ENCODE peak calls at places on chromosomes 3 and 15, in ten cellular contexts. N, L, I, S, K, H, C, R, M and V are unnamed samples.

GRCh38 chr3:127800508-127800907 is 21.8 kb downstream of the MGLL start:
- DNase-seq in H (no peak), L (no peak), K (no peak), S (no peak), I (no peak), N (no peak), R (no peak), C (no peak), M (no peak), V (no peak)

GRCh38 chr15:35170216-35170615 is 85.1 kb upstream of the NANOGP8 start:
- DNase-seq in I (no peak), R (no peak), H (no peak), S (peak), M (no peak), N (no peak), C (no peak), K (no peak), L (no peak), V (no peak)

GRCh38 chr3:184562146-184562861 is 719 bp downstream of the EPHB3 start:
- DNase-seq in C (no peak), N (no peak), L (no peak), K (no peak), I (no peak), M (no peak), R (no peak), H (no peak), S (no peak), V (no peak)

GRCh38 chr3:38222032-38222634 is 43.5 kb upstream of the SLC22A13 start:
- DNase-seq in N (no peak), K (no peak), M (no peak), S (no peak), L (no peak), H (no peak), C (no peak), I (no peak), R (no peak), V (no peak)

GRCh38 chr15:40525855-40526254 is 39.0 kb downstream of the CCDC32 start:
- DNase-seq in N (no peak), I (no peak), L (no peak), S (no peak), H (no peak), K (no peak), R (no peak), M (no peak), C (no peak), V (no peak)

GRCh38 chr3:13282986-13283876 is 136.9 kb downstream of the NUP210 start:
- DNase-seq in C (peak), M (no peak), H (no peak), S (no peak), L (peak), K (no peak), I (peak), N (no peak), R (peak), V (no peak)

GRCh38 chr3:107412376-107412775 is 35.1 kb downstream of the CCDC54 start:
- DNase-seq in S (no peak), C (no peak), M (no peak), L (no peak), R (no peak), K (no peak), H (no peak), N (no peak), I (no peak), V (no peak)

GRCh38 chr15:29138260-29138659 is 131.4 kb downstream of the NSMCE3 start:
- DNase-seq in C (no peak), M (no peak), N (no peak), L (no peak), K (no peak), S (no peak), R (no peak), I (no peak), H (no peak), V (no peak)

GRCh38 chr3:106333911-106334618 is 465.3 kb upstream of the CBLB start:
- DNase-seq in H (no peak), K (no peak), C (no peak), I (no peak), L (peak), S (peak), R (no peak), M (peak), N (no peak), V (no peak)

GRCh38 chr3:120420855-120421570 is 29.8 kb downstream of the FSTL1 start:
- DNase-seq in L (no peak), I (no peak), N (no peak), M (no peak), K (no peak), H (no peak), S (no peak), C (no peak), R (peak), V (no peak)

GRCh38 chr3:121786485-121786884 is 36.9 kb upstream of the GOLGB1 start:
- DNase-seq in L (no peak), C (no peak), S (peak), M (no peak), R (no peak), I (no peak), H (no peak), N (no peak), K (no peak), V (no peak)

GRCh38 chr3:130395916-130396315 is 50.4 kb downstream of the COL6A5 start:
- DNase-seq in C (peak), M (no peak), N (no peak), I (no peak), K (no peak), S (peak), H (no peak), L (peak), R (peak), V (no peak)

GRCh38 chr3:127589600-127590281 is 792 bp downstream of the TPRA1 start:
- DNase-seq in S (no peak), H (no peak), M (no peak), K (no peak), R (peak), C (no peak), N (no peak), L (peak), I (peak), V (peak)

GRCh38 chr3:16309558-16309957 is 44.5 kb downstream of the OXNAD1 start:
- DNase-seq in L (peak), M (peak), S (no peak), K (no peak), N (no peak), H (no peak), R (no peak), C (no peak), I (no peak), V (peak)

GRCh38 chr3:128412180-128413002 is 54.3 kb downstream of the DNAJB8 start:
- DNase-seq in S (no peak), H (no peak), C (no peak), N (no peak), M (no peak), L (no peak), I (no peak), K (no peak), R (no peak), V (no peak)

GRCh38 chr3:112646623-112647022 is 5.7 kb upstream of the CCDC80 start:
- DNase-seq in M (no peak), H (no peak), C (peak), I (no peak), L (no peak), S (no peak), N (no peak), K (no peak), R (no peak), V (no peak)

GRCh38 chr3:130748981-130749380 is 2.4 kb upstream of the PIK3R4 start:
- DNase-seq in R (no peak), C (no peak), H (no peak), L (no peak), K (no peak), S (no peak), M (no peak), I (no peak), N (no peak), V (no peak)

GRCh38 chr3:31157028-31157694 is 262.7 kb upstream of the GADL1 start:
- DNase-seq in M (no peak), I (no peak), K (no peak), S (no peak), N (no peak), L (no peak), C (no peak), H (no peak), R (no peak), V (no peak)

GRCh38 chr3:58249358-58250092 is 11.9 kb downstream of the ABHD6 start:
- DNase-seq in H (no peak), S (no peak), K (no peak), I (no peak), L (no peak), C (no peak), N (no peak), R (peak), M (no peak), V (peak)

GRCh38 chr3:26647078-26647477 is 24.5 kb downstream of the LRRC3B start:
- DNase-seq in H (no peak), N (no peak), C (no peak), R (no peak), S (no peak), K (no peak), L (no peak), M (no peak), I (no peak), V (no peak)